ENCODE peak calls at places on chromosomes 16 and 17, in six cellular contexts. One of them, this sample, is unnamed.

GRCh38 chr16:90043526-90043925 is 24.3 kb upstream of the DBNDD1 start:
- DNase-seq in NCI-H2171: no peak
- DNase-seq in naive thymus-derived CD8-positive, alpha-beta T cell: no peak
- DNase-seq in MM.1S: no peak
- DNase-seq in CD4-positive, CD25-positive, alpha-beta regulatory T cell: no peak
- DNase-seq in activated T-cell treated with anti-CD3 and anti-CD28 coated beads for 24 hours: no peak
- DNase-seq in this sample: no peak

GRCh38 chr17:76997981-76998531 is 129.9 kb downstream of the MGAT5B start:
- DNase-seq in NCI-H2171: no peak
- DNase-seq in naive thymus-derived CD8-positive, alpha-beta T cell: peak
- DNase-seq in MM.1S: peak
- DNase-seq in CD4-positive, CD25-positive, alpha-beta regulatory T cell: peak
- DNase-seq in activated T-cell treated with anti-CD3 and anti-CD28 coated beads for 24 hours: peak
- DNase-seq in this sample: no peak

GRCh38 chr16:48558269-48558915 is 51.6 kb downstream of the N4BP1 start:
- DNase-seq in NCI-H2171: no peak
- DNase-seq in naive thymus-derived CD8-positive, alpha-beta T cell: no peak
- DNase-seq in MM.1S: no peak
- DNase-seq in CD4-positive, CD25-positive, alpha-beta regulatory T cell: peak
- DNase-seq in activated T-cell treated with anti-CD3 and anti-CD28 coated beads for 24 hours: no peak
- DNase-seq in this sample: no peak

GRCh38 chr17:56432443-56432842 is 161.1 kb upstream of the NOG start:
- DNase-seq in NCI-H2171: no peak
- DNase-seq in naive thymus-derived CD8-positive, alpha-beta T cell: no peak
- DNase-seq in MM.1S: no peak
- DNase-seq in CD4-positive, CD25-positive, alpha-beta regulatory T cell: no peak
- DNase-seq in activated T-cell treated with anti-CD3 and anti-CD28 coated beads for 24 hours: no peak
- DNase-seq in this sample: no peak

GRCh38 chr17:43212641-43213490 is 1.2 kb downstream of the TMEM106A start:
- DNase-seq in NCI-H2171: no peak
- DNase-seq in naive thymus-derived CD8-positive, alpha-beta T cell: no peak
- DNase-seq in MM.1S: no peak
- DNase-seq in CD4-positive, CD25-positive, alpha-beta regulatory T cell: peak
- DNase-seq in activated T-cell treated with anti-CD3 and anti-CD28 coated beads for 24 hours: no peak
- DNase-seq in this sample: peak

GRCh38 chr16:1932050-1933028 is 10.7 kb downstream of the MSRB1 start:
- DNase-seq in NCI-H2171: peak
- DNase-seq in naive thymus-derived CD8-positive, alpha-beta T cell: no peak
- DNase-seq in MM.1S: no peak
- DNase-seq in CD4-positive, CD25-positive, alpha-beta regulatory T cell: no peak
- DNase-seq in activated T-cell treated with anti-CD3 and anti-CD28 coated beads for 24 hours: no peak
- DNase-seq in this sample: no peak

GRCh38 chr16:28009586-28010373 is 53.7 kb downstream of the GSG1L start:
- DNase-seq in NCI-H2171: no peak
- DNase-seq in naive thymus-derived CD8-positive, alpha-beta T cell: no peak
- DNase-seq in MM.1S: no peak
- DNase-seq in CD4-positive, CD25-positive, alpha-beta regulatory T cell: no peak
- DNase-seq in activated T-cell treated with anti-CD3 and anti-CD28 coated beads for 24 hours: no peak
- DNase-seq in this sample: no peak

GRCh38 chr16:49010879-49011278 is 270.8 kb downstream of the CBLN1 start:
- DNase-seq in NCI-H2171: no peak
- DNase-seq in naive thymus-derived CD8-positive, alpha-beta T cell: no peak
- DNase-seq in MM.1S: no peak
- DNase-seq in CD4-positive, CD25-positive, alpha-beta regulatory T cell: no peak
- DNase-seq in activated T-cell treated with anti-CD3 and anti-CD28 coated beads for 24 hours: no peak
- DNase-seq in this sample: no peak

GRCh38 chr17:8151120-8151640 is 1.0 kb downstream of the PER1 start:
- DNase-seq in NCI-H2171: no peak
- DNase-seq in naive thymus-derived CD8-positive, alpha-beta T cell: peak
- DNase-seq in MM.1S: peak
- DNase-seq in CD4-positive, CD25-positive, alpha-beta regulatory T cell: peak
- DNase-seq in activated T-cell treated with anti-CD3 and anti-CD28 coated beads for 24 hours: peak
- DNase-seq in this sample: no peak

GRCh38 chr16:11312718-11313492 is 31.8 kb upstream of the PRM1 start:
- DNase-seq in NCI-H2171: no peak
- DNase-seq in naive thymus-derived CD8-positive, alpha-beta T cell: no peak
- DNase-seq in MM.1S: peak
- DNase-seq in CD4-positive, CD25-positive, alpha-beta regulatory T cell: peak
- DNase-seq in activated T-cell treated with anti-CD3 and anti-CD28 coated beads for 24 hours: no peak
- DNase-seq in this sample: no peak

GRCh38 chr16:24124291-24124690 is 131.8 kb upstream of the CACNG3 start:
- DNase-seq in NCI-H2171: no peak
- DNase-seq in naive thymus-derived CD8-positive, alpha-beta T cell: no peak
- DNase-seq in MM.1S: no peak
- DNase-seq in CD4-positive, CD25-positive, alpha-beta regulatory T cell: no peak
- DNase-seq in activated T-cell treated with anti-CD3 and anti-CD28 coated beads for 24 hours: no peak
- DNase-seq in this sample: no peak

GRCh38 chr17:74601944-74602572 is 10.0 kb upstream of the CD300LD start:
- DNase-seq in NCI-H2171: no peak
- DNase-seq in naive thymus-derived CD8-positive, alpha-beta T cell: no peak
- DNase-seq in MM.1S: peak
- DNase-seq in CD4-positive, CD25-positive, alpha-beta regulatory T cell: peak
- DNase-seq in activated T-cell treated with anti-CD3 and anti-CD28 coated beads for 24 hours: no peak
- DNase-seq in this sample: no peak

GRCh38 chr17:15029469-15029868 is 235.7 kb downstream of the PMP22 start:
- DNase-seq in NCI-H2171: no peak
- DNase-seq in naive thymus-derived CD8-positive, alpha-beta T cell: no peak
- DNase-seq in MM.1S: no peak
- DNase-seq in CD4-positive, CD25-positive, alpha-beta regulatory T cell: no peak
- DNase-seq in activated T-cell treated with anti-CD3 and anti-CD28 coated beads for 24 hours: no peak
- DNase-seq in this sample: no peak

GRCh38 chr17:41992576-41992975 is 24.7 kb downstream of the DNAJC7 start:
- DNase-seq in NCI-H2171: no peak
- DNase-seq in naive thymus-derived CD8-positive, alpha-beta T cell: no peak
- DNase-seq in MM.1S: no peak
- DNase-seq in CD4-positive, CD25-positive, alpha-beta regulatory T cell: no peak
- DNase-seq in activated T-cell treated with anti-CD3 and anti-CD28 coated beads for 24 hours: no peak
- DNase-seq in this sample: no peak

GRCh38 chr16:30805056-30805369 is 18.0 kb upstream of the ZNF629 start:
- DNase-seq in NCI-H2171: no peak
- DNase-seq in naive thymus-derived CD8-positive, alpha-beta T cell: no peak
- DNase-seq in MM.1S: no peak
- DNase-seq in CD4-positive, CD25-positive, alpha-beta regulatory T cell: no peak
- DNase-seq in activated T-cell treated with anti-CD3 and anti-CD28 coated beads for 24 hours: no peak
- DNase-seq in this sample: no peak

GRCh38 chr16:78198299-78198698 is 98.8 kb downstream of the WWOX start:
- DNase-seq in NCI-H2171: no peak
- DNase-seq in naive thymus-derived CD8-positive, alpha-beta T cell: no peak
- DNase-seq in MM.1S: no peak
- DNase-seq in CD4-positive, CD25-positive, alpha-beta regulatory T cell: no peak
- DNase-seq in activated T-cell treated with anti-CD3 and anti-CD28 coated beads for 24 hours: no peak
- DNase-seq in this sample: no peak

GRCh38 chr16:56841233-56841632 is 23.8 kb upstream of the SLC12A3 start:
- DNase-seq in NCI-H2171: no peak
- DNase-seq in naive thymus-derived CD8-positive, alpha-beta T cell: no peak
- DNase-seq in MM.1S: no peak
- DNase-seq in CD4-positive, CD25-positive, alpha-beta regulatory T cell: no peak
- DNase-seq in activated T-cell treated with anti-CD3 and anti-CD28 coated beads for 24 hours: no peak
- DNase-seq in this sample: no peak

GRCh38 chr17:34171245-34171818 is 83.8 kb upstream of the CCL2 start:
- DNase-seq in NCI-H2171: peak
- DNase-seq in naive thymus-derived CD8-positive, alpha-beta T cell: peak
- DNase-seq in MM.1S: peak
- DNase-seq in CD4-positive, CD25-positive, alpha-beta regulatory T cell: peak
- DNase-seq in activated T-cell treated with anti-CD3 and anti-CD28 coated beads for 24 hours: peak
- DNase-seq in this sample: peak

GRCh38 chr16:50381679-50382440 is 13.1 kb upstream of the BRD7 start:
- DNase-seq in NCI-H2171: no peak
- DNase-seq in naive thymus-derived CD8-positive, alpha-beta T cell: no peak
- DNase-seq in MM.1S: no peak
- DNase-seq in CD4-positive, CD25-positive, alpha-beta regulatory T cell: no peak
- DNase-seq in activated T-cell treated with anti-CD3 and anti-CD28 coated beads for 24 hours: no peak
- DNase-seq in this sample: no peak

GRCh38 chr17:2950846-2951245 is 112.6 kb downstream of the OR1D5 start:
- DNase-seq in NCI-H2171: no peak
- DNase-seq in naive thymus-derived CD8-positive, alpha-beta T cell: no peak
- DNase-seq in MM.1S: no peak
- DNase-seq in CD4-positive, CD25-positive, alpha-beta regulatory T cell: no peak
- DNase-seq in activated T-cell treated with anti-CD3 and anti-CD28 coated beads for 24 hours: no peak
- DNase-seq in this sample: no peak

GRCh38 chr17:61199431-61200348 is 200.0 kb upstream of the TBX2 start:
- DNase-seq in NCI-H2171: no peak
- DNase-seq in naive thymus-derived CD8-positive, alpha-beta T cell: no peak
- DNase-seq in MM.1S: no peak
- DNase-seq in CD4-positive, CD25-positive, alpha-beta regulatory T cell: no peak
- DNase-seq in activated T-cell treated with anti-CD3 and anti-CD28 coated beads for 24 hours: no peak
- DNase-seq in this sample: no peak

GRCh38 chr16:79642652-79643051 is 42.1 kb upstream of the MAF start:
- DNase-seq in NCI-H2171: no peak
- DNase-seq in naive thymus-derived CD8-positive, alpha-beta T cell: no peak
- DNase-seq in MM.1S: no peak
- DNase-seq in CD4-positive, CD25-positive, alpha-beta regulatory T cell: no peak
- DNase-seq in activated T-cell treated with anti-CD3 and anti-CD28 coated beads for 24 hours: no peak
- DNase-seq in this sample: no peak

GRCh38 chr17:18041776-18042175 is 2.6 kb downstream of the GID4 start:
- DNase-seq in NCI-H2171: no peak
- DNase-seq in naive thymus-derived CD8-positive, alpha-beta T cell: no peak
- DNase-seq in MM.1S: no peak
- DNase-seq in CD4-positive, CD25-positive, alpha-beta regulatory T cell: no peak
- DNase-seq in activated T-cell treated with anti-CD3 and anti-CD28 coated beads for 24 hours: no peak
- DNase-seq in this sample: no peak

GRCh38 chr16:11389631-11390565 is 44.6 kb downstream of the RMI2 start:
- DNase-seq in NCI-H2171: no peak
- DNase-seq in naive thymus-derived CD8-positive, alpha-beta T cell: no peak
- DNase-seq in MM.1S: no peak
- DNase-seq in CD4-positive, CD25-positive, alpha-beta regulatory T cell: peak
- DNase-seq in activated T-cell treated with anti-CD3 and anti-CD28 coated beads for 24 hours: no peak
- DNase-seq in this sample: no peak

GRCh38 chr17:78925662-78926555 is 722 bp upstream of the TIMP2 start:
- DNase-seq in NCI-H2171: no peak
- DNase-seq in naive thymus-derived CD8-positive, alpha-beta T cell: no peak
- DNase-seq in MM.1S: no peak
- DNase-seq in CD4-positive, CD25-positive, alpha-beta regulatory T cell: no peak
- DNase-seq in activated T-cell treated with anti-CD3 and anti-CD28 coated beads for 24 hours: no peak
- DNase-seq in this sample: no peak

GRCh38 chr16:10500582-10500981 is 79.8 kb downstream of the EMP2 start:
- DNase-seq in NCI-H2171: no peak
- DNase-seq in naive thymus-derived CD8-positive, alpha-beta T cell: no peak
- DNase-seq in MM.1S: no peak
- DNase-seq in CD4-positive, CD25-positive, alpha-beta regulatory T cell: peak
- DNase-seq in activated T-cell treated with anti-CD3 and anti-CD28 coated beads for 24 hours: no peak
- DNase-seq in this sample: no peak

GRCh38 chr16:24670623-24671454 is 58.6 kb upstream of the TNRC6A start:
- DNase-seq in NCI-H2171: peak
- DNase-seq in naive thymus-derived CD8-positive, alpha-beta T cell: no peak
- DNase-seq in MM.1S: no peak
- DNase-seq in CD4-positive, CD25-positive, alpha-beta regulatory T cell: no peak
- DNase-seq in activated T-cell treated with anti-CD3 and anti-CD28 coated beads for 24 hours: no peak
- DNase-seq in this sample: no peak

GRCh38 chr16:50301626-50302471 is 35.5 kb downstream of the ADCY7 start:
- DNase-seq in NCI-H2171: no peak
- DNase-seq in naive thymus-derived CD8-positive, alpha-beta T cell: no peak
- DNase-seq in MM.1S: no peak
- DNase-seq in CD4-positive, CD25-positive, alpha-beta regulatory T cell: no peak
- DNase-seq in activated T-cell treated with anti-CD3 and anti-CD28 coated beads for 24 hours: no peak
- DNase-seq in this sample: no peak

GRCh38 chr17:7515912-7516610 is 31.9 kb downstream of the POLR2A start:
- DNase-seq in NCI-H2171: no peak
- DNase-seq in naive thymus-derived CD8-positive, alpha-beta T cell: no peak
- DNase-seq in MM.1S: no peak
- DNase-seq in CD4-positive, CD25-positive, alpha-beta regulatory T cell: no peak
- DNase-seq in activated T-cell treated with anti-CD3 and anti-CD28 coated beads for 24 hours: no peak
- DNase-seq in this sample: no peak

GRCh38 chr17:8225813-8226535 is 15.6 kb upstream of the AURKB start:
- DNase-seq in NCI-H2171: no peak
- DNase-seq in naive thymus-derived CD8-positive, alpha-beta T cell: peak
- DNase-seq in MM.1S: no peak
- DNase-seq in CD4-positive, CD25-positive, alpha-beta regulatory T cell: peak
- DNase-seq in activated T-cell treated with anti-CD3 and anti-CD28 coated beads for 24 hours: peak
- DNase-seq in this sample: no peak

GRCh38 chr16:56606688-56607618 is 1.4 kb upstream of the MT2A start:
- DNase-seq in NCI-H2171: no peak
- DNase-seq in naive thymus-derived CD8-positive, alpha-beta T cell: no peak
- DNase-seq in MM.1S: no peak
- DNase-seq in CD4-positive, CD25-positive, alpha-beta regulatory T cell: peak
- DNase-seq in activated T-cell treated with anti-CD3 and anti-CD28 coated beads for 24 hours: no peak
- DNase-seq in this sample: no peak

GRCh38 chr16:1548727-1549126 is 15.3 kb downstream of the TMEM204 start:
- DNase-seq in NCI-H2171: peak
- DNase-seq in naive thymus-derived CD8-positive, alpha-beta T cell: no peak
- DNase-seq in MM.1S: no peak
- DNase-seq in CD4-positive, CD25-positive, alpha-beta regulatory T cell: no peak
- DNase-seq in activated T-cell treated with anti-CD3 and anti-CD28 coated beads for 24 hours: no peak
- DNase-seq in this sample: peak

GRCh38 chr17:58666858-58667267 is 25.0 kb downstream of the TEX14 start:
- DNase-seq in NCI-H2171: no peak
- DNase-seq in naive thymus-derived CD8-positive, alpha-beta T cell: peak
- DNase-seq in MM.1S: no peak
- DNase-seq in CD4-positive, CD25-positive, alpha-beta regulatory T cell: peak
- DNase-seq in activated T-cell treated with anti-CD3 and anti-CD28 coated beads for 24 hours: peak
- DNase-seq in this sample: peak

GRCh38 chr17:44546711-44547606 is 10.3 kb upstream of the FZD2 start:
- DNase-seq in NCI-H2171: no peak
- DNase-seq in naive thymus-derived CD8-positive, alpha-beta T cell: no peak
- DNase-seq in MM.1S: no peak
- DNase-seq in CD4-positive, CD25-positive, alpha-beta regulatory T cell: no peak
- DNase-seq in activated T-cell treated with anti-CD3 and anti-CD28 coated beads for 24 hours: no peak
- DNase-seq in this sample: no peak

GRCh38 chr17:78763561-78763960 is 18.5 kb downstream of the CYTH1 start:
- DNase-seq in NCI-H2171: no peak
- DNase-seq in naive thymus-derived CD8-positive, alpha-beta T cell: no peak
- DNase-seq in MM.1S: no peak
- DNase-seq in CD4-positive, CD25-positive, alpha-beta regulatory T cell: no peak
- DNase-seq in activated T-cell treated with anti-CD3 and anti-CD28 coated beads for 24 hours: no peak
- DNase-seq in this sample: no peak

GRCh38 chr17:78923660-78924453 is 1.3 kb downstream of the TIMP2 start:
- DNase-seq in NCI-H2171: peak
- DNase-seq in naive thymus-derived CD8-positive, alpha-beta T cell: peak
- DNase-seq in MM.1S: peak
- DNase-seq in CD4-positive, CD25-positive, alpha-beta regulatory T cell: peak
- DNase-seq in activated T-cell treated with anti-CD3 and anti-CD28 coated beads for 24 hours: peak
- DNase-seq in this sample: peak

GRCh38 chr17:42054101-42054500 is 3.7 kb upstream of the C17orf113 start:
- DNase-seq in NCI-H2171: no peak
- DNase-seq in naive thymus-derived CD8-positive, alpha-beta T cell: no peak
- DNase-seq in MM.1S: no peak
- DNase-seq in CD4-positive, CD25-positive, alpha-beta regulatory T cell: no peak
- DNase-seq in activated T-cell treated with anti-CD3 and anti-CD28 coated beads for 24 hours: no peak
- DNase-seq in this sample: no peak

GRCh38 chr16:57042157-57043111 is 49.9 kb upstream of the CPNE2 start:
- DNase-seq in NCI-H2171: no peak
- DNase-seq in naive thymus-derived CD8-positive, alpha-beta T cell: peak
- DNase-seq in MM.1S: peak
- DNase-seq in CD4-positive, CD25-positive, alpha-beta regulatory T cell: peak
- DNase-seq in activated T-cell treated with anti-CD3 and anti-CD28 coated beads for 24 hours: peak
- DNase-seq in this sample: no peak

This sample was measured in LNCaP clone FGC.